ENCODE peak calls at places on chromosome 1, in four cellular contexts. Q, I, E and H are unnamed samples.

GRCh38 chr1:89820423-89821321 is at the start of gene LRRC8D:
- DNase-seq in E (peak; percentile 89), I (no peak), Q (peak; percentile 86), H (no peak)

GRCh38 chr1:221708076-221708571 is 33.8 kb downstream of the DUSP10 start:
- DNase-seq in E (no peak), I (no peak), Q (peak; percentile 62), H (no peak)

GRCh38 chr1:202005958-202006357 is 4.4 kb upstream of the ELF3 start:
- DNase-seq in E (no peak), I (no peak), Q (no peak), H (no peak)

GRCh38 chr1:33378976-33379375 is 51.9 kb downstream of the PHC2 start:
- DNase-seq in E (no peak), I (no peak), Q (no peak), H (no peak)

GRCh38 chr1:97332716-97333115 is 588.1 kb downstream of the DPYD start:
- DNase-seq in I (peak; percentile 38), E (no peak), Q (no peak), H (no peak)

GRCh38 chr1:172870901-172871606 is 179.7 kb downstream of the TNFSF18 start:
- DNase-seq in E (no peak), I (no peak), Q (no peak), H (no peak)

GRCh38 chr1:24385160-24385939 is 28.2 kb downstream of the STPG1 start:
- DNase-seq in E (no peak), Q (no peak), I (no peak), H (no peak)

GRCh38 chr1:29579821-29580425 is 343.6 kb downstream of the PTPRU start:
- DNase-seq in Q (no peak), E (no peak), I (peak; percentile 79), H (peak; percentile 38)

GRCh38 chr1:34914958-34915357 is 14.5 kb downstream of the DLGAP3 start:
- DNase-seq in I (no peak), Q (no peak), E (no peak), H (no peak)

GRCh38 chr1:168939131-168939946 is 167.2 kb upstream of the ATP1B1 start:
- DNase-seq in Q (no peak), I (no peak), E (no peak), H (no peak)

GRCh38 chr1:159179906-159180305 is 8.5 kb downstream of the CADM3 start:
- DNase-seq in E (no peak), Q (no peak), I (no peak), H (no peak)

GRCh38 chr1:205510308-205510950 is 6.0 kb downstream of the CDK18 start:
- DNase-seq in Q (no peak), I (no peak), E (peak; percentile 28), H (no peak)

GRCh38 chr1:8836228-8836627 is 18.8 kb upstream of the RERE start:
- DNase-seq in E (no peak), I (no peak), Q (no peak), H (no peak)

GRCh38 chr1:54054438-54054749 is 986 bp downstream of the TCEANC2 start:
- DNase-seq in E (no peak), Q (no peak), I (no peak), H (no peak)

GRCh38 chr1:78755986-78756385 is 106.4 kb downstream of the IFI44 start:
- DNase-seq in E (no peak), Q (no peak), I (no peak), H (no peak)

GRCh38 chr1:25550155-25550506 is 6.7 kb downstream of the LDLRAP1 start:
- DNase-seq in Q (no peak), I (no peak), E (no peak), H (no peak)